ENCODE peak calls at places on chromosomes 5 and 9, in eight cellular contexts. F is dorsolateral prefrontal cortex, P is breast epithelium, K is SJCRH30, Q is aorta, O is A549, L is AG04449, W is cardiac fibroblast. Z is an unnamed sample.

GRCh38 chr9:133332381-133332730 is 3.6 kb downstream of the SURF6 start:
- DNase-seq in P (no peak), W (no peak), F (no peak), K (no peak), Q (no peak), L (no peak), O (no peak), Z (no peak)

GRCh38 chr5:32390819-32391591 is 53.5 kb downstream of the ZFR start:
- DNase-seq in L (peak), P (no peak), Q (no peak), W (peak), K (peak), F (no peak), O (no peak), Z (peak)

GRCh38 chr5:176469293-176469692 is 21.1 kb downstream of the FAF2 start:
- DNase-seq in P (no peak), L (no peak), F (no peak), Q (no peak), W (peak), K (no peak), O (no peak), Z (no peak)

GRCh38 chr5:157059093-157059539 is at the start of gene HAVCR1:
- DNase-seq in P (no peak), F (no peak), W (no peak), O (peak), K (no peak), L (no peak), Q (no peak), Z (no peak)

GRCh38 chr5:108655750-108656450 is 91.8 kb upstream of the FER start:
- DNase-seq in O (no peak), W (peak), L (no peak), P (no peak), F (no peak), Q (no peak), K (no peak), Z (peak)

GRCh38 chr5:180484813-180485212 is 9.4 kb upstream of the CNOT6 start:
- DNase-seq in P (no peak), F (no peak), W (no peak), Q (peak), L (no peak), O (no peak), K (no peak), Z (no peak)

GRCh38 chr9:1008256-1008655 is 31.8 kb downstream of the DMRT3 start:
- DNase-seq in O (no peak), Q (no peak), K (no peak), F (no peak), W (no peak), P (no peak), L (no peak), Z (no peak)

GRCh38 chr5:17154211-17154996 is 63.0 kb upstream of the BASP1 start:
- DNase-seq in Q (no peak), W (peak), F (no peak), K (no peak), O (peak), L (no peak), P (no peak), Z (no peak)

GRCh38 chr9:5481744-5482027 is 28.6 kb upstream of the PDCD1LG2 start:
- DNase-seq in O (no peak), P (no peak), Q (no peak), L (no peak), K (no peak), F (no peak), W (no peak), Z (no peak)

GRCh38 chr5:67425514-67425913 is 228.9 kb upstream of the CD180 start:
- DNase-seq in L (no peak), K (no peak), O (no peak), Q (no peak), P (no peak), F (no peak), W (no peak), Z (no peak)

GRCh38 chr9:99925542-99925941 is 19.1 kb downstream of the STX17 start:
- DNase-seq in Q (no peak), K (no peak), L (no peak), W (no peak), O (no peak), F (no peak), P (no peak), Z (no peak)

GRCh38 chr5:73321757-73322452 is 126.7 kb downstream of the FOXD1 start:
- DNase-seq in P (no peak), L (peak), Q (no peak), K (no peak), W (peak), F (no peak), O (peak), Z (peak)

GRCh38 chr5:89293849-89294248 is 410.9 kb upstream of the MEF2C start:
- DNase-seq in L (peak), Q (no peak), W (peak), F (no peak), P (no peak), O (no peak), K (no peak), Z (no peak)

GRCh38 chr5:72156921-72157320 is 49.6 kb downstream of the MAP1B start:
- DNase-seq in L (peak), K (no peak), O (no peak), P (no peak), W (peak), F (no peak), Q (no peak), Z (peak)

GRCh38 chr5:72153551-72153950 is 46.3 kb downstream of the MAP1B start:
- DNase-seq in O (no peak), W (no peak), P (no peak), Q (no peak), F (no peak), L (no peak), K (no peak), Z (no peak)

GRCh38 chr5:72152506-72152905 is 45.2 kb downstream of the MAP1B start:
- DNase-seq in K (no peak), Q (peak), W (no peak), F (no peak), O (no peak), L (no peak), P (no peak), Z (no peak)

GRCh38 chr5:72151646-72152045 is 44.4 kb downstream of the MAP1B start:
- DNase-seq in K (no peak), O (no peak), F (no peak), W (peak), L (no peak), Q (no peak), P (no peak), Z (no peak)

GRCh38 chr5:72154076-72154756 is 46.9 kb downstream of the MAP1B start:
- DNase-seq in Q (no peak), W (no peak), F (no peak), L (no peak), P (no peak), K (no peak), O (no peak), Z (no peak)
- H3K4me3 ChIP-seq in Q (no peak), W (no peak), F (no peak), L (no peak), P (no peak), K (no peak), O (no peak), Z (no peak)

DNA sequence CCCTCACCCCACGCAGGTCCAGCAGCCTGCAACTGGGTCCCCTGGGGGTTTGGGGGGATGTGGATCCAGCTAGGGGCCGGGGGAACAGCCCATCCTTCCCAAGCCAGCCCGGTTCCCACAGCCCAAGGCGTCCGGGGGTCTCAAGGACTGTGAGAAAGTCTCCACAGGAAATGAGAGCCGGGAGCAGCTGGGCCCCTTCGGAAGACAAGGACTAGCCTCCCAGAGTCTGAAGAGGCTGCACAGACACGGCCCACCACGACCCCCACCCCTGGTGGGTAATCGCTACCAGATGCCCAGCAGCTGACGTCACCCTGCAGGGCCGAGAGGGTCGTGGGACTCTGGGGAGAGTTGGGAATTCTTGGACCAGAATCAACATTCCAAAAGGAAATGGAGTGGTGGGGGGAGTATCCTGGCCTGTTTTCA is 10.5 kb downstream of the SH2D3C start:
- DNase-seq in K (peak), P (no peak), O (no peak), Q (no peak), W (peak), F (no peak), L (no peak), Z (no peak)
- H3K4me3 ChIP-seq in K (no peak), P (peak), O (no peak), Q (no peak), W (no peak), F (no peak), L (no peak), Z (no peak)

GRCh38 chr5:95838552-95838951 is 16.0 kb upstream of the GLRX start:
- DNase-seq in F (no peak), Q (no peak), L (no peak), K (no peak), O (no peak), P (no peak), W (no peak), Z (no peak)

GRCh38 chr5:95838001-95838520 is 15.5 kb upstream of the GLRX start:
- DNase-seq in P (no peak), Q (no peak), L (no peak), W (no peak), O (no peak), K (no peak), F (peak), Z (no peak)

GRCh38 chr5:95836544-95836943 is 14.0 kb upstream of the GLRX start:
- DNase-seq in Q (no peak), P (no peak), O (no peak), F (no peak), L (no peak), W (peak), K (no peak), Z (no peak)

GRCh38 chr5:95837492-95837891 is 15.0 kb upstream of the GLRX start:
- DNase-seq in W (no peak), O (no peak), L (no peak), P (no peak), K (no peak), F (no peak), Q (no peak), Z (no peak)

DNA sequence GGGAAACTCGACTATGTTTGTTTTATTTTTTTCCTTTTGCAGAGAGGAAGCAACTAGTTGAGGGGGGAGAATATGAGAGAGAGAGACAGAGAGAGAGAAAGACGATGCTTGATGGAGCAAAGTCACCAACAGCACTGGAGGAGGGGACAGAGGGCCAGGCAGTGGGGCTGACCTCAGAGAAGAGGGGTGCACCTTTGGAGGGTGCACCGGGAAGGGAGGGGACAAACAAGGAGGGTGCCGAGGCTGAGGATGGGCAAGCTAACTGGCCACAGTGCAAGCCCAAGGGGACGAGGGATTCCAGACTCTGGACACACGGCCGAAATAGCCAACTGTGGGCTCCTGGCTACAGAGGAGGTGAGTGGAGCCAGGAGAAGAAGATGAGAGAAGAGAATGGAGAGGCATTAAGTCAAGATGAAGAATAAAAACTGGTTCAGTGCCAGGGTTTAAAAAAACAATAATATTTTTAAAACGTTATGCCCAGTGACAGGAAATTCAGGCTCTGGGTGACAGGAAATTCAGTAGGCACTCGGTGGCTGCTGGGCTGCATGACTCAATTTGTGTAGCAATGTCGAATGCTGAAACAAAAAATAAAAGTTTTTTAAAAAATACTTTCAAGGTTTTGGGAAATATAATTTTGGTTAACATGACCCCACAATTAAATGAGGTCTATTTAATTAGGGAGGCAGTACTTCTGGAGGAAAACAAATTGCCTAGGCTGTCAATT is 13.3 kb upstream of the GLRX start:
- DNase-seq in K (no peak), W (no peak), P (no peak), Q (peak), L (no peak), O (no peak), F (no peak), Z (no peak)
- H3K4me3 ChIP-seq in K (no peak), W (peak), P (peak), Q (peak), L (no peak), O (peak), F (peak), Z (no peak)

DNA sequence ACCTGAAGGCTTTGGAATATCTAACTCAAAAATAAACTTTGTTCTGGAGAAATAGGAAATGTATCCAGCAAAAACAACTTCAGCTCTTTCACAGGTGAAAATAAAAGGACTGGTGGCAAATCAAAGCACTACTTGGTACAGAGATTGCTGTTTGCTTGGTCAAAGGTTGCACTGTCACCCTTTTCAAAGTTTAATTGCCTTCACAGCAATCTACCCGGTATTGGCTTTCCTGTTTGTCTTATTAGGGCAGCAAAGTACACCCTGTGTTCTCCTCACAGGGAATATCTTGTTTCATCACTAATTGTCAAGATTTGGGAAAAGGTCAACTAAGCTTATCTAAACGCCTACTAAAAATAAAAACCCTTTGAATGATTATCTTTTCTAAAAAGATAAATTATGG is 214.1 kb upstream of the ADCY2 start:
- DNase-seq in Q (no peak), O (no peak), L (no peak), P (no peak), F (no peak), W (no peak), K (no peak), Z (no peak)
- H3K4me3 ChIP-seq in Q (no peak), O (no peak), L (no peak), P (no peak), F (no peak), W (no peak), K (no peak), Z (no peak)

DNA sequence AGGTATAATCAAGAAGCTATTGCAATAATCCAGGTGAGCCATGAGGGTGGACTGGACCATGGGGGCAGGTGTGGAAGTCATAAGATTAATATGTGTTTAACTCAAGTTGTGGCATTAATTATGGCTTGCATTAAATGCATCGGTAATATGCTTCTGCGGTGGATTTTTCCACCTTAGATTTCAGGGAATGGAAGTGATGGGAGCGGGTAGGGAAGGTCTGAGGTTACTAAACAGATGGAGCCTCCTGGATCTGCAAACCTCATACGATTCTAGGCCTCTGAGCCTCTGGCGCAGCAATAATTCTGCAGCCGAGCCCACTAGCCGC is 286 bp upstream of the ZNF483 start:
- DNase-seq in F (no peak), L (no peak), P (no peak), W (no peak), Q (no peak), K (no peak), O (no peak), Z (no peak)
- H3K4me3 ChIP-seq in F (peak), L (peak), P (peak), W (peak), Q (peak), K (peak), O (peak), Z (peak)

GRCh38 chr5:95954716-95955115 is 6.9 kb downstream of the ELL2 start:
- DNase-seq in L (no peak), O (no peak), Q (no peak), W (no peak), K (no peak), P (no peak), F (no peak), Z (no peak)

GRCh38 chr5:95958308-95959014 is 3.2 kb downstream of the ELL2 start:
- DNase-seq in L (no peak), W (peak), K (no peak), P (no peak), Q (no peak), F (no peak), O (no peak), Z (no peak)

GRCh38 chr5:95955996-95956899 is 5.4 kb downstream of the ELL2 start:
- DNase-seq in K (no peak), O (no peak), F (no peak), W (peak), L (no peak), P (no peak), Q (no peak), Z (peak)

GRCh38 chr5:95957804-95958203 is 3.8 kb downstream of the ELL2 start:
- DNase-seq in L (no peak), W (no peak), K (no peak), O (no peak), P (no peak), F (no peak), Q (no peak), Z (no peak)

GRCh38 chr5:95956900-95957293 is 4.8 kb downstream of the ELL2 start:
- DNase-seq in O (no peak), W (no peak), K (no peak), F (no peak), Q (no peak), L (no peak), P (no peak), Z (no peak)
- H3K4me3 ChIP-seq in O (no peak), W (no peak), K (no peak), F (no peak), Q (no peak), L (peak), P (no peak), Z (no peak)

Z was measured in astrocyte of the cerebellum.